ENCODE peak calls at places on chromosome 10, in six cellular contexts. R, Y, V, T, W and F are unnamed samples.

GRCh38 chr10:77841711-77842375 is 84.7 kb downstream of the DLG5 start:
- DNase-seq in R (no peak), Y (no peak), V (no peak), T (no peak), W (no peak), F (no peak)

GRCh38 chr10:4291995-4292394 is 507.0 kb upstream of the KLF6 start:
- DNase-seq in R (no peak), Y (no peak), V (no peak), T (no peak), W (no peak), F (no peak)

GRCh38 chr10:124739119-124739921 is 4.9 kb downstream of the FAM53B start:
- DNase-seq in R (no peak), Y (no peak), V (no peak), T (no peak), W (no peak), F (no peak)

GRCh38 chr10:133324857-133325260 is 11.8 kb downstream of the CALY start:
- DNase-seq in R (no peak), Y (no peak), V (no peak), T (peak), W (no peak), F (no peak)

GRCh38 chr10:1489801-1490200 is 247.5 kb downstream of the ADARB2 start:
- DNase-seq in R (no peak), Y (no peak), V (no peak), T (no peak), W (no peak), F (no peak)

GRCh38 chr10:23421397-23421796 is 17.5 kb upstream of the OTUD1 start:
- DNase-seq in R (no peak), Y (no peak), V (no peak), T (no peak), W (no peak), F (no peak)

GRCh38 chr10:48333856-48334255 is 27.4 kb downstream of the MAPK8 start:
- DNase-seq in R (no peak), Y (no peak), V (no peak), T (no peak), W (no peak), F (no peak)

GRCh38 chr10:79159141-79159619 is 90.4 kb downstream of the ZMIZ1 start:
- DNase-seq in R (no peak), Y (no peak), V (no peak), T (peak), W (no peak), F (no peak)

GRCh38 chr10:110852255-110852896 is 19.4 kb upstream of the PDCD4 start:
- DNase-seq in R (peak), Y (no peak), V (no peak), T (no peak), W (no peak), F (no peak)

GRCh38 chr10:59362184-59362966 is at the start of gene FAM13C:
- DNase-seq in R (peak), Y (peak), V (peak), T (peak), W (no peak), F (peak)

GRCh38 chr10:17229016-17229716 is 1.1 kb downstream of the VIM start:
- DNase-seq in R (peak), Y (peak), V (no peak), T (peak), W (peak), F (peak)

GRCh38 chr10:12481956-12482355 is 132.6 kb downstream of the CAMK1D start:
- DNase-seq in R (no peak), Y (no peak), V (no peak), T (no peak), W (no peak), F (no peak)

GRCh38 chr10:119270893-119271361 is 63.6 kb downstream of the GRK5 start:
- DNase-seq in R (peak), Y (no peak), V (no peak), T (no peak), W (peak), F (no peak)

GRCh38 chr10:70970830-70971229 is 82.5 kb upstream of the PCBD1 start:
- DNase-seq in R (no peak), Y (no peak), V (no peak), T (no peak), W (no peak), F (no peak)

GRCh38 chr10:124122211-124122610 is 28.8 kb upstream of the CHST15 start:
- DNase-seq in R (no peak), Y (no peak), V (no peak), T (no peak), W (no peak), F (no peak)

GRCh38 chr10:1548596-1548995 is 188.7 kb downstream of the ADARB2 start:
- DNase-seq in R (no peak), Y (no peak), V (no peak), T (no peak), W (no peak), F (no peak)

GRCh38 chr10:79386637-79387465 is 39.6 kb downstream of the PPIF start:
- DNase-seq in R (no peak), Y (no peak), V (no peak), T (peak), W (no peak), F (no peak)

GRCh38 chr10:35643151-35643975 is 1.3 kb upstream of the FZD8 start:
- DNase-seq in R (peak), Y (peak), V (peak), T (peak), W (peak), F (no peak)

GRCh38 chr10:110429301-110429700 is 68.4 kb upstream of the DUSP5 start:
- DNase-seq in R (no peak), Y (no peak), V (no peak), T (no peak), W (no peak), F (no peak)

GRCh38 chr10:70751991-70752390 is 33.2 kb downstream of the TBATA start:
- DNase-seq in R (no peak), Y (no peak), V (no peak), T (no peak), W (no peak), F (no peak)

GRCh38 chr10:51063659-51064535 is 10.4 kb upstream of the PRKG1 start:
- DNase-seq in R (no peak), Y (no peak), V (no peak), T (peak), W (no peak), F (no peak)